ENCODE peak calls at places on chromosome 7, in four cellular contexts. A is IMR-90, B is endothelial cell of umbilical vein, H is K562. Z is an unnamed sample.

GRCh38 chr7:2099036-2099957 is 133.4 kb downstream of the MAD1L1 start:
- DNase-seq in B (no peak), A (peak; percentile 44), H (peak; percentile 55), Z (no peak)

GRCh38 chr7:118280319-118281012 is 56.0 kb downstream of the ANKRD7 start:
- DNase-seq in B (peak; percentile 69), A (no peak), H (no peak), Z (no peak)

GRCh38 chr7:130276796-130277762 is 10.4 kb downstream of the CPA2 start:
- DNase-seq in B (no peak), A (peak; percentile 78), H (no peak), Z (no peak)

GRCh38 chr7:27901028-27901760 is 161.2 kb downstream of the TAX1BP1 start:
- DNase-seq in A (peak; percentile 68), H (no peak), B (peak; percentile 61), Z (no peak)

GRCh38 chr7:7642081-7642480 is 1.5 kb downstream of the UMAD1 start:
- DNase-seq in B (no peak), A (no peak), H (no peak), Z (no peak)

GRCh38 chr7:44676776-44677175 is 70.3 kb downstream of the OGDH start:
- DNase-seq in H (no peak), A (no peak), B (no peak), Z (no peak)

GRCh38 chr7:135512135-135512887 is 2.4 kb upstream of the CNOT4 start:
- DNase-seq in B (peak; percentile 68), A (peak; percentile 52), H (peak; percentile 75), Z (no peak)

GRCh38 chr7:75033064-75033463 is 40.5 kb downstream of the RCC1L start:
- DNase-seq in H (peak; percentile 66), A (no peak), B (no peak), Z (no peak)

GRCh38 chr7:43834463-43835251 is 34.7 kb downstream of the MRPS24 start:
- DNase-seq in A (peak; percentile 40), H (no peak), B (peak; percentile 22), Z (no peak)

GRCh38 chr7:64206903-64207302 is at the start of gene ZNF735:
- DNase-seq in A (no peak), H (no peak), B (no peak), Z (no peak)

GRCh38 chr7:104368006-104368405 is 39.6 kb downstream of the LHFPL3 start:
- DNase-seq in A (no peak), B (no peak), H (no peak), Z (no peak)

GRCh38 chr7:22858640-22859561 is 36.3 kb upstream of the TOMM7 start:
- DNase-seq in B (peak; percentile 54), A (peak; percentile 99), H (no peak), Z (peak; percentile 86)

GRCh38 chr7:144407266-144407931 is 3.9 kb upstream of the NOBOX start:
- DNase-seq in H (no peak), A (no peak), B (no peak), Z (peak; percentile 53)

GRCh38 chr7:84455788-84456187 is 261.2 kb upstream of the SEMA3A start:
- DNase-seq in B (peak; percentile 55), H (no peak), A (peak; percentile 30), Z (no peak)

GRCh38 chr7:106514887-106515286 is 146.1 kb downstream of the CCDC71L start:
- DNase-seq in B (no peak), H (no peak), A (no peak), Z (no peak)

GRCh38 chr7:34357068-34357467 is 300.9 kb upstream of the NPSR1 start:
- DNase-seq in B (no peak), A (no peak), H (no peak), Z (no peak)

GRCh38 chr7:80324032-80324431 is 187.8 kb downstream of the GNAT3 start:
- DNase-seq in H (no peak), B (peak; percentile 37), A (peak; percentile 58), Z (peak; percentile 68)

GRCh38 chr7:152579070-152579469 is 96.9 kb downstream of the XRCC2 start:
- DNase-seq in A (no peak), H (no peak), B (no peak), Z (no peak)

GRCh38 chr7:116216956-116217570 is 6.7 kb downstream of the TES start:
- DNase-seq in B (peak; percentile 75), A (peak; percentile 61), H (no peak), Z (no peak)

GRCh38 chr7:40721344-40721949 is 586.6 kb downstream of the SUGCT start:
- DNase-seq in B (no peak), A (no peak), H (no peak), Z (no peak)

GRCh38 chr7:13097508-13097907 is 410.1 kb downstream of the ARL4A start:
- DNase-seq in A (no peak), B (no peak), H (no peak), Z (no peak)

DNA sequence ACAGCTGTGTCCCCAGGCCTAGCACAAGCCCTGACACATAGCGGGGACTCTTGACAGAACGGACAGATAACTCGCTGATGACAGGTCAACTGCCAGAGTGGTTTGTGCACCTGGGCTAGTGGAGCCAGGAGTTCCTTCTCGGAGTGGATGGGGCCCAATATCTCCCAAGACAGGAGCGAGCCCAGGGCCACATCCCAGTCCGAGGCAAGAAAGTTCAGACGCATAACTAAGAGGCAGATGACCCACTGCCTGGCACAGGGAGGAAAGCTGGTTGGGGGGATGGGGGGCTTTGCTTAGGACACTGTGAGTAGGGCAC is 69.6 kb upstream of the ZNF479 start:
- DNase-seq in B (no peak), H (no peak), A (no peak), Z (no peak)
- H3K9me1 ChIP-seq in B (no peaks in the 10 kb centered on the region), H (no peaks in the 10 kb centered on the region), A (no peaks in the 10 kb centered on the region), Z (no peaks in the 10 kb centered on the region)

DNA sequence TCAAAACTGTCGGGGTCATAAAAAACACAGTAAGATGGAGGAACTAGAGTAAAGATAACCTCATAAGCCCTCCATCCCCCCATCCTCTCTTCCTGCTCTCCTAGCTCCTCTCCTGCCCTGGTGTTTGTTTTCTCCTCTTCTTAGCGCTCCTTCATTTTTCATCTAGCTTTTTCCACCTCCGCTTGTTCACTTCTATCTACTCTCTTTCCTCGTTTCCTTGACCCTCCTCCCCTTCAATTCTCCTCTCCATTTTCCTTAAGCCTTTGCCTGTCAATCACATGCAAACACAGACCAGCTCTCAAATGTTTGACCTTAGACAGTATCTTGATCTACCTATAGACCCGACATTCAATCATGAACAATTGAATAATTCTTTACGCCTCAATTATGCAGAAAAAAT is 10.0 kb downstream of the NCAPG2 start:
- DNase-seq in H (no peak), A (no peak), B (no peak), Z (no peak)
- TF ChIP-seq CTCF in H (no peak), A (no peak), B (no peak), Z (no peak)

GRCh38 chr7:96303105-96303685 is 18.7 kb downstream of the SLC25A13 start:
- DNase-seq in H (peak; percentile 52), A (peak; percentile 35), B (peak; percentile 22), Z (no peak)

GRCh38 chr7:96300981-96301380 is 20.9 kb downstream of the SLC25A13 start:
- DNase-seq in A (no peak), B (no peak), H (no peak), Z (no peak)

GRCh38 chr7:96299496-96299895 is 22.4 kb downstream of the SLC25A13 start:
- DNase-seq in B (no peak), A (no peak), H (no peak), Z (no peak)

GRCh38 chr7:96300487-96300886 is 21.4 kb downstream of the SLC25A13 start:
- DNase-seq in B (no peak), H (no peak), A (no peak), Z (no peak)

GRCh38 chr7:96297873-96298272 is 24.0 kb downstream of the SLC25A13 start:
- DNase-seq in A (no peak), H (no peak), B (no peak), Z (no peak)
- H3K4me3 ChIP-seq in A (no peak overlapping the region), H (no peak overlapping the region), B (no peak overlapping the region), Z (no peak overlapping the region)

GRCh38 chr7:17042211-17042610 is 160.4 kb upstream of the AGR3 start:
- DNase-seq in B (peak; percentile 48), A (no peak), H (no peak), Z (no peak)

GRCh38 chr7:17041324-17041723 is 159.5 kb upstream of the AGR3 start:
- DNase-seq in B (peak; percentile 94), A (peak; percentile 96), H (no peak), Z (no peak)

GRCh38 chr7:17044396-17044795 is 162.6 kb upstream of the AGR3 start:
- DNase-seq in H (no peak), B (no peak), A (no peak), Z (no peak)

GRCh38 chr7:17044868-17045267 is 163.1 kb upstream of the AGR3 start:
- DNase-seq in H (no peak), B (no peak), A (no peak), Z (no peak)

DNA sequence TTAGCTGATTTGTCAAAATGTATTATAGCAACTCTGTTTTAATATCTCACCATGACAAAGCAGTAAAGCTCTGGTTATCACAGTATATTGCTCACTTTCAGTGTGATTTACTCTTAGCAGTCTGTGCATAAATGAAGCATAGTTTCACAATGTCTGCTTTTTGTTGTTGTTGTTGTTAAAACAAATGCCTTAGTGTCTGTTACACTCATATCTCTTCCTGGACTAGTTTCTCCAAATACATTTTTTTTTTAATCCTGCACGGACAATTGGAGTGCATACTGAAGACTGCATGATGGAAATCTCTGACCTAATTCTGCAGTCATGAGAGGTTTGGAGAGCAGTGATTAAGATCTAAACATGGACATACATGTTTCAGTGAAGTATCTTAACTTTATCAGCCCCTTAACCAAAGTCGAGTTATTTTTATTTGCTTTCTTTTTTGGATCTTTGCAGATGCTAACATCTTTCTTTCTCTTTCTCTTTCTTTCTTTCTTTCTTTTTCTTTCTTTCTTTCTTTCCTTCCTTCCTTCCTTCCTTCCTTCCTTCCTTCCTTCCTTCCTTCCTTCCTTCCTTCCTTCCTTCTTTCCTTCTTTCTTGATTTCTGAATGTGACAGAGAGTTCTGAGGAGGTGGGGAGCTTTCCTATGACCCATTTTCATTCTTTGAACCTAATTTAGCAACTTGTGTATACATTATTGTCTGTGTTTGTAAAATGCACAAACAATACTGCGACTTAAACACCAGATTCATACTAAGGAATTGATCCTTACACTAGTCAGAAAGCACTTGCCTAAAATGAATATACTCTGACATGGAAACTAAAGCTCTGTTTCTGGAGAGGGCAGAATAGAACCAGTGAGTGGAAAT is 161.5 kb upstream of the AGR3 start:
- DNase-seq in A (peak; percentile 50), H (no peak), B (peak; percentile 56), Z (no peak)
- H3K9me1 ChIP-seq in A (peaks cover 3% of the 10 kb centered on the region), H (no peaks in the 10 kb centered on the region), B (no peaks in the 10 kb centered on the region), Z (no peaks in the 10 kb centered on the region)

Z was measured in keratinocyte.